ENCODE peak calls at places on chromosome 1, in six cellular contexts. J, P, A, I, U and N are unnamed samples.
A peak's percentile ranks its signal among the peaks of the same experiment; 100 is the strongest.

GRCh38 chr1:104946558-104947210 is 1197.0 kb downstream of the AMY1C start:
- DNase-seq in J (no peak), P (no peak), A (no peak), I (no peak), U (no peak), N (no peak)

GRCh38 chr1:40141878-40142535 is 19.2 kb upstream of the RLF start:
- DNase-seq in J (no peak), P (no peak), A (no peak), I (no peak), U (no peak), N (peak; percentile 48)

GRCh38 chr1:211833174-211833820 is 2.7 kb upstream of the LPGAT1 start:
- DNase-seq in J (no peak), P (no peak), A (no peak), I (no peak), U (no peak), N (no peak)

GRCh38 chr1:231039161-231040018 is 664 bp downstream of the FAM89A start:
- DNase-seq in J (peak; percentile 59), P (peak; percentile 19), A (peak; percentile 14), I (peak; percentile 20), U (no peak), N (peak; percentile 62)

GRCh38 chr1:27966402-27967105 is 6.8 kb downstream of the XKR8 start:
- DNase-seq in J (no peak), P (no peak), A (no peak), I (no peak), U (no peak), N (no peak)

GRCh38 chr1:229253170-229253974 is 17.5 kb upstream of the RAB4A start:
- DNase-seq in J (no peak), P (no peak), A (no peak), I (no peak), U (no peak), N (no peak)

GRCh38 chr1:108792420-108792819 is 45.9 kb downstream of the STXBP3 start:
- DNase-seq in J (no peak), P (no peak), A (no peak), I (no peak), U (no peak), N (no peak)

GRCh38 chr1:24248859-24249258 is 61.8 kb upstream of the IFNLR1 start:
- DNase-seq in J (no peak), P (no peak), A (peak; percentile 18), I (no peak), U (no peak), N (no peak)

GRCh38 chr1:64675718-64676345 is 69.0 kb upstream of the RAVER2 start:
- DNase-seq in J (no peak), P (no peak), A (no peak), I (no peak), U (no peak), N (peak; percentile 51)

GRCh38 chr1:64841330-64842065 is 96.6 kb downstream of the RAVER2 start:
- DNase-seq in J (no peak), P (no peak), A (no peak), I (no peak), U (no peak), N (no peak)

GRCh38 chr1:33299461-33300155 is 21.3 kb downstream of the A3GALT2 start:
- DNase-seq in J (peak; percentile 35), P (no peak), A (no peak), I (no peak), U (no peak), N (no peak)

GRCh38 chr1:42949312-42950145 is 9.1 kb downstream of the SLC2A1 start:
- DNase-seq in J (no peak), P (no peak), A (no peak), I (no peak), U (no peak), N (no peak)

GRCh38 chr1:4830756-4831155 is 176.3 kb downstream of the AJAP1 start:
- DNase-seq in J (no peak), P (no peak), A (no peak), I (no peak), U (no peak), N (no peak)

GRCh38 chr1:97999320-97999719 is 78.5 kb upstream of the DPYD start:
- DNase-seq in J (no peak), P (no peak), A (no peak), I (no peak), U (no peak), N (no peak)

GRCh38 chr1:93581917-93582850 is 99.5 kb downstream of the BCAR3 start:
- DNase-seq in J (no peak), P (no peak), A (no peak), I (no peak), U (no peak), N (no peak)

GRCh38 chr1:241229216-241229615 is 127.8 kb downstream of the RGS7 start:
- DNase-seq in J (no peak), P (no peak), A (no peak), I (no peak), U (no peak), N (no peak)

GRCh38 chr1:41500378-41500777 is 15.9 kb upstream of the EDN2 start:
- DNase-seq in J (peak; percentile 80), P (no peak), A (peak; percentile 84), I (no peak), U (peak; percentile 52), N (no peak)

GRCh38 chr1:157429841-157430240 is 122.5 kb downstream of the FCRL5 start:
- DNase-seq in J (no peak), P (no peak), A (no peak), I (no peak), U (peak; percentile 28), N (no peak)

GRCh38 chr1:109502368-109502851 is 7.1 kb downstream of the AMIGO1 start:
- DNase-seq in J (no peak), P (peak; percentile 46), A (no peak), I (no peak), U (no peak), N (no peak)

DNA sequence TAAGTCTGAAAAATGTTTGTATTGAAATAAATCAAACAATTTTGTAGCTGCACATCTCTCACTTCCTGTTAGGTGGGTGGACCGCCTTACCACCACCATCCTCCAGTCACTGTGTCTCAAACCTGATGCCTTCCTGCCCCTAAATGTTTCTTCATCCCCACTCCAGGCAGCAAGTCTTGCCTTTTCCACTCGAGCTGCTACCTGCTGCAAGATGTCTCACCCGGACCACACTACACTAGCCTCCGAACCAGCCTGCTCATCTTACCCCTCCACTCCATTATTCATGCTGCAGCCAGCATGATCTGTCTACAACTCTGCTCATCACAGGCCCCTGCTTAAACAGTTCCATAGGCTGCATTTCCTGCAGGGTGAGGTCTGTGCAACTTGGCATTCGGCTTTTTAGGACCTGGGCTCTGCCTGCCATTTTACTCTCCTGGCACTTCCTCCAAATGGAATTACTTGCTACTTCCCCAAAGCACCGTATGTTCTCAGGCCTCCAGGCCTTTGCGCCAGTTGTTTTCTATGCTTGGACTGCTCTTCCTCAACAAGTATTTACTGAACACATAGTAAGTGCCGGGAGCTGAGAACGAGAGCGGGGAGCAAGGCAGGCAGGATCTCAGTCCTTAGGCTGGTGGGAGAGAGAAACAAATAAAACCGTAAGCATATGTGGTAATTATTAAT is 5.2 kb upstream of the SF3A3 start:
- DNase-seq in J (peak; percentile 48), P (no peak), A (no peak), I (no peak), U (no peak), N (no peak)
- H3K4me3 ChIP-seq in J (no peak overlapping the region), P (no peak overlapping the region), A (peak overlapping the region; percentile 42), I (peak overlapping the region; percentile 72), U (peak overlapping the region; percentile 46), N (no peak overlapping the region)

DNA sequence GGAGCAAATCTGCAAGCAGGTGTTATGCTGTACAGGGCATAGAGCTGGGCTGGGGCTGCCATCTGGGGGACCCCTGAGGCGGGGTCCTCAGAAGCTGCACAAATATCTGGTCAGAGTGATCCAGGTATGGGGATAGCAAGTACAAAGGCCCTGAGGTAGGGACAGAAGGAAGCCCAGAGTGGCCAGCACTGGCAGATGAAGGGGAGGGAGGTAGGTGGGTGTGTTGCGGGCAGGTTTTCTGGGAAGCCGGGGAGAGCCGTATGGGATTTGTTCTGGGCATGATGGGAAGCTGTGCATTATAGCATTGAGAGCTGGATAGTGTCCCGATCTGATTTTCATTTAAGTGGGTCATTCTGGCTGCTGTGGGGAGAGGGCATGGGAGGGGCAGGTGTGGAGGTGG is 102.7 kb downstream of the ARHGEF10L start:
- DNase-seq in J (no peak), P (no peak), A (no peak), I (no peak), U (no peak), N (no peak)
- H3K27ac ChIP-seq in J (peak overlapping the region; percentile 8), P (no peak overlapping the region), A (no peak overlapping the region), I (no peak overlapping the region), U (no peak overlapping the region), N (no peak overlapping the region)

DNA sequence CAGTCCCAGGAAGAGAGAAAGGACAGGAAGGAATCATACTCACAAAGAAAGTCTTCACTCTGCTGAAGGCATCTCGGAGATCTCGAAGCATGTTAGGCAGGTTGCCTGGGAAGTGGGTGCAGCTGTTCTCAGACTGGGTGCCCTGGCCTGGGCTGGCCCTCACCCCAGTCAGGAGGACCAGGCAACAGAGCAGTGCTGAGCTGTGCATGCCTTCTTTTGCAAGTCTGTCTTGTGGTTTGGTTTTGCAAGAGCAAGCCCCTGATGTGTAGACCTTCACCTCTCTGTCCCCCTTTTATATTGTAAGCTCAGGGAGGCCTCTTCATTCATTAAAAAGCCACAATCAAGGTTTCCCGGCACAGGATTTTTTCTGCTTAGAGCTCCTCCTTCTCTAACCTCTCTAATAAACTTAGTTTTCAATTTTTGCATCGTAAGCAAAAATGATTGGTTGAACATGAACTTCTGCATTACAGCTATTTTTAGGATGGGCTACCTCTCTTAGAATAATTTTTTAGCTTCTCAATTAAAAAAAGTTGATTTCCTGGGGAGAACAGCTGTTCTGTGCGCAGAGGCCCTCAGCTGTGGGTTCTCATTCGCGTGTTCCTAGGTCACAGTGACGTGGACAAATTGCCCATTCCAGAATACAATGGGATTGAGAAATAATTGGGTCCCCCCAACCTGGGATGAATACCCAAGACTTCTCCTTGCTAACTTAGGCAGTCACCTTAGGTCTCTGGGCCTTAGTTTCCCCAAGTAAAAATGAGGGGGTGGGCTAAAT is at the start of gene IL10:
- DNase-seq in J (peak; percentile 63), P (no peak), A (peak; percentile 26), I (peak; percentile 24), U (no peak), N (no peak)
- H3K4me3 ChIP-seq in J (no peak within 1 kb of the TSS), P (no peak within 1 kb of the TSS), A (no peak within 1 kb of the TSS), I (no peak within 1 kb of the TSS), U (no peak within 1 kb of the TSS), N (no peak within 1 kb of the TSS)

GRCh38 chr1:160522136-160522535 is 919 bp downstream of the SLAMF6 start:
- DNase-seq in J (no peak), P (no peak), A (no peak), I (no peak), U (no peak), N (no peak)

GRCh38 chr1:160520999-160521398 is 2.1 kb downstream of the SLAMF6 start:
- DNase-seq in J (no peak), P (no peak), A (no peak), I (no peak), U (no peak), N (no peak)

GRCh38 chr1:160520582-160520981 is 2.5 kb downstream of the SLAMF6 start:
- DNase-seq in J (no peak), P (no peak), A (no peak), I (no peak), U (no peak), N (no peak)

GRCh38 chr1:160522622-160523345 is at the start of gene SLAMF6:
- DNase-seq in J (no peak), P (peak; percentile 15), A (no peak), I (no peak), U (no peak), N (no peak)

DNA sequence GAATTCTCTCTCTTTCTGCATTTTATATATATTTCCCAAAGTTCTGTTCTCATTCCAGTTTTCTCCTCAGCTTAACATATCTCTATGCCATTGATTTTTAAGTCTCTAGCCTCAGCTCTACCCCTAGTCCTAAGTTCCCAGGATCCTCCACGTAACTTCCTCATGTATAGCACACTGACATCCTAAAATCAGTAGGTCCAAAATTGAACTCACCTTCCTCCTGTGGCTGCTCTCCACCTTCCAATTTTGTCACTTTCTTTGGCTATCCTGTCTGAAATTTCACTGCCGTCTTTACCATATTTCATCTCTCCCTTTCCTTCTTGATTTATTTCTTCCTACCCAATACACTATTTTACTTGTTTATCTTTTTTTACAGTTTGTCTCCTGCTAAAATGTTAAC is 1.5 kb downstream of the SLAMF6 start:
- DNase-seq in J (no peak), P (no peak), A (no peak), I (no peak), U (no peak), N (no peak)
- H3K27ac ChIP-seq in J (no peak overlapping the region), P (peak overlapping the region; percentile 34), A (no peak overlapping the region), I (no peak overlapping the region), U (no peak overlapping the region), N (no peak overlapping the region)